ENCODE peak calls at places on chromosomes 5 and 9, in eight cellular contexts. C is mammary epithelial cell, X is A673, D is neural progenitor cell, M is PC-9, G is K562, N is HCT116, K is PC-3. V is an unnamed sample.

GRCh38 chr5:132680780-132681475 is 7.1 kb downstream of the IL4 start:
- DNase-seq in X (no peak), C (no peak), D (no peak), K (no peak), N (no peak), M (no peak), G (peak), V (no peak)

GRCh38 chr5:142432961-142433360 is 108.1 kb upstream of the SPRY4 start:
- DNase-seq in X (no peak), N (no peak), M (peak), K (no peak), G (no peak), C (peak), D (no peak), V (no peak)

GRCh38 chr5:50325237-50325832 is 115.8 kb downstream of the EMB start:
- DNase-seq in K (peak), C (no peak), X (peak), N (peak), M (no peak), D (peak), G (peak), V (peak)

GRCh38 chr5:153573326-153574033 is 83.0 kb downstream of the GRIA1 start:
- DNase-seq in G (no peak), D (no peak), K (no peak), C (peak), M (no peak), X (no peak), N (no peak), V (no peak)

GRCh38 chr9:35905912-35906679 is at the start of gene HRCT1:
- DNase-seq in D (no peak), N (peak), X (peak), M (peak), G (no peak), K (peak), C (peak), V (peak)

GRCh38 chr5:119751734-119752094 is 122.4 kb downstream of the FAM170A start:
- DNase-seq in K (no peak), M (no peak), D (no peak), G (no peak), X (no peak), C (no peak), N (no peak), V (no peak)

GRCh38 chr9:110217656-110218099 is 9.7 kb upstream of the C9orf152 start:
- DNase-seq in M (peak), G (peak), K (peak), C (peak), X (peak), N (peak), D (peak), V (peak)

GRCh38 chr9:131747352-131747751 is 7.5 kb upstream of the RAPGEF1 start:
- DNase-seq in G (peak), C (peak), M (no peak), X (peak), D (peak), K (peak), N (no peak), V (peak)

GRCh38 chr5:131209506-131210191 is 38.9 kb downstream of the LYRM7 start:
- DNase-seq in D (peak), N (no peak), C (no peak), K (no peak), G (no peak), M (no peak), X (peak), V (no peak)

GRCh38 chr5:14508046-14508445 is 73.5 kb upstream of the OTULINL start:
- DNase-seq in M (no peak), K (no peak), G (no peak), X (no peak), D (no peak), N (no peak), C (no peak), V (no peak)

GRCh38 chr9:133835273-133835901 is 97.2 kb upstream of the SARDH start:
- DNase-seq in K (no peak), N (no peak), X (no peak), C (peak), D (peak), G (no peak), M (no peak), V (no peak)

GRCh38 chr9:126057461-126057860 is 269.2 kb upstream of the MVB12B start:
- DNase-seq in K (no peak), G (no peak), N (no peak), D (no peak), C (no peak), X (no peak), M (no peak), V (no peak)

GRCh38 chr5:150118561-150119229 is 32.3 kb upstream of the CSF1R start:
- DNase-seq in K (no peak), N (no peak), M (no peak), X (no peak), G (no peak), C (no peak), D (no peak), V (no peak)

GRCh38 chr9:113632776-113633590 is 169.5 kb downstream of the RGS3 start:
- DNase-seq in M (no peak), N (no peak), D (no peak), G (no peak), X (no peak), C (no peak), K (no peak), V (no peak)

GRCh38 chr9:130587921-130588320 is 8.5 kb downstream of the FUBP3 start:
- DNase-seq in N (no peak), G (no peak), X (no peak), D (no peak), K (no peak), C (no peak), M (no peak), V (no peak)

GRCh38 chr5:137034764-137035479 is 464.2 kb downstream of the SPOCK1 start:
- DNase-seq in D (peak), X (no peak), C (no peak), N (no peak), K (no peak), G (no peak), M (no peak), V (no peak)

GRCh38 chr5:151086905-151087360 is 6.1 kb upstream of the TNIP1 start:
- DNase-seq in C (no peak), D (no peak), X (no peak), G (no peak), K (no peak), M (no peak), N (no peak), V (peak)

GRCh38 chr9:137225701-137226331 is 842 bp downstream of the CYSRT1 start:
- DNase-seq in G (no peak), N (no peak), K (no peak), D (no peak), X (no peak), M (no peak), C (no peak), V (no peak)

GRCh38 chr9:15889555-15889954 is 336.7 kb downstream of the CCDC171 start:
- DNase-seq in G (no peak), N (no peak), K (no peak), D (no peak), M (no peak), C (peak), X (no peak), V (peak)

DNA sequence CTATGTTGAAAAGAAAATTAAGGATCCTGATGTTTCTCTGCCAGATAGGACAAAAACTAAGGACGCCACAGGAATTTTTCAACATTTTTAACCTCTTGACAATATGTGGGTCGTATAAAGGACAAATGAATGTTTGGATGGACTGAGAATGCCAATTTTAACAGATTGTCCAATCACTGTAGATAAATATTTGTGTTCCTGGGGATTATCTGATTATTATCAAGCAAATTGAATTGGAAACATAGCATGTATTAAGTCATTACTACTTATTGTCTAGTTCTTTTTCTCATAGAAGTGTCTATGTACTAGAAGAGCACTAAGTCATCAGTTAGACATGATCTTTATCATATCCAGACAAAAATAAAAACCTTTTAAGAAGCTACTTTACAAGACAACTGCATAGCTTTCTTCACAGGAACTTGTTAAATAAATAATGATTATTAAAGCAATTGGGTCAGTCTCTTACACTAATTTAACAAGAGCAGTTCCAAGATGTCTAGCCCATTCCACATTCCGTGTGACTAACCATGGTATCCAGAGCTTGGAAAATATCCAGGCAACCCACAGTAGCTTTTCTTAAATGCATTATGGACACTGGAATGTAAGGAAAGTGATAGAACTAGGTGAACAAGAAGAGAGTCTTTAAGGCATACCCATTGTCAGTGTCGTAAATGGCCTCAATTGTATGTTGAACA is 127.5 kb upstream of the CDKN2B start:
- DNase-seq in G (no peak), D (no peak), N (no peak), C (peak), M (no peak), X (no peak), K (peak), V (no peak)
- TF ChIP-seq EZH2 in G (no peak), D (no peak), N (no peak), C (no peak), M (no peak), X (no peak), K (no peak), V (no peak)

GRCh38 chr5:109691248-109691574 is 1.5 kb downstream of the MAN2A1 start:
- DNase-seq in C (no peak), G (no peak), M (no peak), K (no peak), X (peak), D (no peak), N (no peak), V (no peak)
- TF ChIP-seq CTCF in C (no peak), G (no peak), M (no peak), K (no peak), X (peak), D (no peak), N (peak), V (no peak)

GRCh38 chr5:172827843-172828242 is 6.2 kb upstream of the ERGIC1 start:
- DNase-seq in N (no peak), G (peak), D (peak), C (no peak), X (no peak), M (no peak), K (no peak), V (no peak)
- TF ChIP-seq EZH2 in N (no peak), G (no peak), D (no peak), C (no peak), X (no peak), M (no peak), K (no peak), V (no peak)

GRCh38 chr9:107636596-107637405 is 147.2 kb upstream of the KLF4 start:
- DNase-seq in K (no peak), X (no peak), N (no peak), M (no peak), G (no peak), D (no peak), C (no peak), V (no peak)

GRCh38 chr9:107639426-107639825 is 149.9 kb upstream of the KLF4 start:
- DNase-seq in N (no peak), X (no peak), G (no peak), K (no peak), M (no peak), C (no peak), D (no peak), V (no peak)

GRCh38 chr9:107638496-107638895 is 148.9 kb upstream of the KLF4 start:
- DNase-seq in D (no peak), C (no peak), K (no peak), M (no peak), X (no peak), N (no peak), G (no peak), V (no peak)

GRCh38 chr9:107638922-107639321 is 149.4 kb upstream of the KLF4 start:
- DNase-seq in X (no peak), K (no peak), G (no peak), D (peak), N (no peak), M (no peak), C (no peak), V (peak)

DNA sequence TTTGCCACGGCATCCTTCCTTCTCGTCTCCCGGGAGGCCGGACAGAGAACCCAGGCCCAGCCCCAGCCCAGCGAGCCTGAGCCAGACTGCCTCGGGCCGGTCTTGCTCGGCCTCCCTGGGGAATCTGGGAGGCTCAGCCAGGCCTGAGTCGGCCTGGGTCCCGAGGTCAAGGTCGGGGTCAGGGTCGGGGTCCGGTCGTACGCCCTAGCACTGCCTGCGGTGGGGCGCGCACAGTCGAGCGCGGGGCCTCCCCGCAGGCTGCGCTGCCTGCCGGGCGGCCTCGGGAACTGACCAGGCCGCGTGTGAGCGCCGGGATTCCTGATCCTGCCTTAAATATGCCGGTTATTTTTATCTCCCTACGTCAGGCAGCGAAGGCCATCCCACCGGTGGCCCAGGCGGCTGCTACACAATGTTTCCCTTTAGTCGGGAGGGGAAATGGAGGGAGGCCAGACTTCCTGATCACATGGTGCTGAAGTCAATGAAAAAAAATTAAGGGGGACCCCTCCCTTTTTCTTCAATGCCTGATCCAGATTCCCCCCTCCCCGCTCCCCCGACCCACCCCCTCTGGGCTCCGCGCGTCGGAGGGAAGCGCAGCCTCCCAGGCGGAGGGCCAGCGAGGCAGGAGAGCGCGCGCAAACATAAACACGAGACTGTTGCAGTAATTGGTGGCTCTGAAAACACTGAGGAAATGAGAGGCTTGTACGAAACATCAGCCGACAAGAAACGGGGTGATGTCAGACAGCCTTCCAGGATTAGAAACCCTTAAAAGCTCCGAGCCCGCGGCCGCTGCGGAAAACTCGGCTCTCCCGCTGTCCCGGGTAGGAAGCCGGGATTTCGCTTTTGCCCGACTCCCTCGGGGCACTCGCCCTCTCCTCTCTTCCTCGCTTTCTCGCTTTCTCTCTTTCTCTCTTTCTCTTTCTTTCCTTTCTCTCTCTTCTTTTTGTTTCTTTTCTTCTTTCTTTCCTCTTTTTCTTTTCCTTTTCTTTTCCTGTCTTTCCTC is 148.2 kb upstream of the KLF4 start:
- DNase-seq in N (no peak), G (no peak), X (peak), M (peak), D (peak), K (peak), C (peak), V (peak)
- TF ChIP-seq CTCF in N (no peak), G (no peak), X (no peak), M (no peak), D (no peak), K (no peak), C (no peak), V (no peak)

V was measured in hepatocyte.